ENCODE peak calls at places on chromosomes 5 and 9, in seven cellular contexts. A, H, I, P, B, Z and V are unnamed samples. For H3K9me3, the result is how much of the 10 kb centered on the place peaks cover.

GRCh38 chr9:135075234-135076142 is 12.0 kb upstream of the OLFM1 start:
- DNase-seq in A (no peak), H (no peak), I (no peak), P (no peak), B (peak), Z (peak), V (no peak)

GRCh38 chr5:79256563-79256962 is 20.6 kb downstream of the JMY start:
- DNase-seq in A (no peak), H (no peak), I (no peak), P (no peak), B (no peak), Z (no peak), V (no peak)

GRCh38 chr5:67291671-67292070 is 95.1 kb upstream of the CD180 start:
- DNase-seq in A (no peak), H (no peak), I (no peak), P (no peak), B (no peak), Z (no peak), V (no peak)

GRCh38 chr5:133930061-133930823 is 38.2 kb downstream of the C5orf15 start:
- DNase-seq in A (no peak), H (no peak), I (no peak), P (peak), B (peak), Z (no peak), V (peak)

GRCh38 chr5:130034872-130035271 is 130.6 kb downstream of the CHSY3 start:
- DNase-seq in A (no peak), H (no peak), I (no peak), P (no peak), B (no peak), Z (no peak), V (no peak)

GRCh38 chr9:124342402-124342945 is 72.8 kb downstream of the PSMB7 start:
- DNase-seq in A (no peak), H (no peak), I (no peak), P (no peak), B (no peak), Z (no peak), V (no peak)

GRCh38 chr5:43425965-43426364 is 13.8 kb upstream of the CCL28 start:
- DNase-seq in A (no peak), H (no peak), I (no peak), P (no peak), B (no peak), Z (no peak), V (no peak)

GRCh38 chr9:93679536-93680444 is 103.4 kb downstream of the PHF2 start:
- DNase-seq in A (no peak), H (peak), I (no peak), P (no peak), B (no peak), Z (peak), V (no peak)

GRCh38 chr5:128196791-128197190 is 113.2 kb downstream of the SLC12A2 start:
- DNase-seq in A (no peak), H (peak), I (no peak), P (no peak), B (no peak), Z (no peak), V (no peak)

GRCh38 chr9:4226331-4227250 is 73.3 kb downstream of the GLIS3 start:
- DNase-seq in A (no peak), H (no peak), I (no peak), P (no peak), B (peak), Z (no peak), V (no peak)

GRCh38 chr9:79610019-79610760 is 38.4 kb downstream of the TLE4 start:
- DNase-seq in A (no peak), H (no peak), I (no peak), P (no peak), B (no peak), Z (no peak), V (no peak)

GRCh38 chr9:18189876-18190670 is 283.9 kb upstream of the ADAMTSL1 start:
- DNase-seq in A (no peak), H (no peak), I (no peak), P (no peak), B (no peak), Z (no peak), V (no peak)

GRCh38 chr5:76980518-76981144 is 27.8 kb downstream of the CRHBP start:
- DNase-seq in A (no peak), H (no peak), I (no peak), P (no peak), B (no peak), Z (no peak), V (no peak)

GRCh38 chr9:98975838-98976237 is 32.1 kb downstream of the COL15A1 start:
- DNase-seq in A (no peak), H (no peak), I (no peak), P (no peak), B (no peak), Z (no peak), V (no peak)

GRCh38 chr5:126182901-126183695 is 240.1 kb upstream of the GRAMD2B start:
- DNase-seq in A (no peak), H (no peak), I (no peak), P (no peak), B (no peak), Z (no peak), V (no peak)

GRCh38 chr9:137666505-137666809 is 47.7 kb downstream of the EHMT1 start:
- DNase-seq in A (no peak), H (no peak), I (no peak), P (no peak), B (no peak), Z (no peak), V (no peak)

GRCh38 chr9:5512658-5513452 is 2.5 kb downstream of the PDCD1LG2 start:
- DNase-seq in A (no peak), H (no peak), I (no peak), P (no peak), B (no peak), Z (no peak), V (no peak)

GRCh38 chr5:124056326-124057160 is 544.6 kb downstream of the CSNK1G3 start:
- DNase-seq in A (no peak), H (no peak), I (no peak), P (peak), B (no peak), Z (no peak), V (no peak)

GRCh38 chr9:89463986-89464901 is 33.7 kb downstream of the SEMA4D start:
- DNase-seq in A (no peak), H (peak), I (no peak), P (peak), B (peak), Z (no peak), V (peak)

GRCh38 chr5:132776077-132776931 is 735 bp downstream of the SEPTIN8 start:
- DNase-seq in A (peak), H (peak), I (no peak), P (no peak), B (peak), Z (peak), V (no peak)

GRCh38 chr9:133726401-133727276 is 11.5 kb downstream of the SARDH start:
- DNase-seq in A (peak), H (peak), I (peak), P (peak), B (peak), Z (peak), V (peak)
- TF ChIP-seq CTCF in A (peak), H (peak), I (peak), P (peak), B (peak), Z (peak), V (peak)

GRCh38 chr9:32463500-32463899 is 62.5 kb downstream of the RIGI start:
- DNase-seq in A (no peak), H (no peak), I (no peak), P (no peak), B (no peak), Z (no peak), V (no peak)
- H3K9me3 ChIP-seq in A (under half), H (under half), I (under half), P (under half), B (under half), Z (under half), V (under half)

GRCh38 chr9:122445155-122445749 is 32.5 kb downstream of the OR1J1 start:
- DNase-seq in A (no peak), H (no peak), I (no peak), P (no peak), B (no peak), Z (no peak), V (no peak)
- TF ChIP-seq CTCF in A (no peak), H (no peak), I (no peak), P (no peak), B (no peak), Z (no peak), V (no peak)

DNA sequence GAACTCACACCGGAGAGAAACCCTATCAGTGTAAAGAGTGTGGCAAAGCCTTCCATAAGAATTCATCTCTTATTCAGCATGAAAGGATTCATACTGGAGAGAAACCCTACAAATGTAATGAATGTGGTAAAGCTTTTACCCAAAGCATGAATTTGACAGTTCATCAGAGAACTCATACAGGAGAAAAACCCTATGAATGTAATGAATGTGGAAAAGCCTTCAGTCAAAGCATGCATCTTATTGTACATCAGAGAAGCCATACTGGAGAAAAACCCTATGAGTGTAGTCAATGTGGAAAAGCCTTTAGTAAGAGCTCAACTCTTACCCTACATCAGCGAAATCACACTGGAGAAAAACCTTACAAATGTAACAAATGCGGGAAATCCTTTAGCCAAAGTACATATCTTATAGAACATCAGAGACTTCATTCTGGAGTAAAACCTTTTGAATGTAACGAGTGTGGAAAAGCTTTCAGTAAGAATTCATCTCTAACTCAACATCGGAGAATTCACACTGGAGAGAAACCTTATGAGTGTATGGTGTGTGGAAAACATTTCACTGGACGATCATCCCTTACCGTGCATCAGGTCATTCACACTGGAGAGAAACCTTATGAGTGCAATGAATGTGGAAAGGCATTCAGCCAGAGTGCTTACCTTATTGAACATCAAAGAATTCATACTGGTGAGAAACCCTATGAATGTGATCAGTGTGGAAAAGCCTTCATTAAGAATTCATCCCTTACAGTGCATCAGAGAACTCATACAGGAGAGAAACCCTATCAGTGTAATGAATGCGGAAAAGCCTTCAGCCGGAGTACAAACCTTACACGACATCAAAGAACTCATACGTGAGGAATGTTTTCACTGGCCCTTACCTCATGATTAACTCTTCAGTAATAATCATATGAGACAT is 8.9 kb upstream of the ZNF454 start:
- DNase-seq in A (no peak), H (no peak), I (no peak), P (no peak), B (no peak), Z (no peak), V (no peak)
- H3K9me3 ChIP-seq in A (half or more), H (half or more), I (under half), P (half or more), B (half or more), Z (half or more), V (half or more)

GRCh38 chr9:1002678-1003077 is 26.2 kb downstream of the DMRT3 start:
- DNase-seq in A (no peak), H (no peak), I (no peak), P (no peak), B (no peak), Z (no peak), V (no peak)

GRCh38 chr9:1007312-1007711 is 30.9 kb downstream of the DMRT3 start:
- DNase-seq in A (no peak), H (no peak), I (no peak), P (no peak), B (no peak), Z (no peak), V (no peak)

GRCh38 chr9:1001838-1002237 is 25.4 kb downstream of the DMRT3 start:
- DNase-seq in A (no peak), H (no peak), I (no peak), P (no peak), B (no peak), Z (no peak), V (no peak)

GRCh38 chr9:1008256-1008655 is 31.8 kb downstream of the DMRT3 start:
- DNase-seq in A (no peak), H (no peak), I (no peak), P (no peak), B (no peak), Z (no peak), V (no peak)

GRCh38 chr9:1005043-1005667 is 28.7 kb downstream of the DMRT3 start:
- DNase-seq in A (peak), H (peak), I (peak), P (no peak), B (no peak), Z (peak), V (no peak)
- TF ChIP-seq CTCF in A (peak), H (peak), I (peak), P (peak), B (no peak), Z (peak), V (no peak)

GRCh38 chr9:97852001-97852398 is 1.0 kb upstream of the FOXE1 start:
- DNase-seq in A (no peak), H (no peak), I (no peak), P (no peak), B (no peak), Z (no peak), V (no peak)
- H3K9me3 ChIP-seq in A (under half), H (under half), I (under half), P (under half), B (under half), Z (under half), V (under half)

DNA sequence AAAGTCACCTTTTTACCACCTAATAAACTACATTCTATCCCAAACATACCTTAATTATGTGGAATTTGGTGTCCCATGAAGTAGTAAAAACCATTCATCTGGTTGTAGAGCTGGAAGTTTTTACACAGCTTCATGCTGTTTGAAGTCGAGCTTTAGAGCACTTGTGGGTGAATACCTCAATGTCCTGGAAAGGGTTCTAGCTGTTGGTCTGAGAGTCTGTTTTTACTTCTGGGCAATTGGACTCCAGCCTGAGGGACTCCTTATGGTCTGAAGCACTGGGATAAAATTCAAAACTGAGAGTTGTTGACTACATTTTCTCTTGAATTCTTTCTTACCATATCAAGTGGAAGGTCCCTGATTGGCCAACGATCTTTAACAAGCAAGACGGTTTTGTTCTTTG is 53.6 kb downstream of the LRRC70 start:
- DNase-seq in A (no peak), H (no peak), I (no peak), P (no peak), B (no peak), Z (no peak), V (no peak)
- TF ChIP-seq CTCF in A (no peak), H (no peak), I (no peak), P (no peak), B (no peak), Z (no peak), V (no peak)

GRCh38 chr9:108691614-108692013 is 164.2 kb downstream of the ACTL7B start:
- DNase-seq in A (no peak), H (no peak), I (peak), P (no peak), B (peak), Z (no peak), V (no peak)

GRCh38 chr9:108696156-108696555 is 159.6 kb downstream of the ACTL7B start:
- DNase-seq in A (no peak), H (no peak), I (no peak), P (no peak), B (no peak), Z (no peak), V (no peak)

GRCh38 chr9:108698801-108699200 is 157.0 kb downstream of the ACTL7B start:
- DNase-seq in A (no peak), H (no peak), I (no peak), P (no peak), B (no peak), Z (no peak), V (no peak)

GRCh38 chr9:108694191-108694590 is 161.6 kb downstream of the ACTL7B start:
- DNase-seq in A (no peak), H (no peak), I (no peak), P (no peak), B (no peak), Z (no peak), V (no peak)
- H3K9me3 ChIP-seq in A (under half), H (under half), I (under half), P (under half), B (under half), Z (under half), V (under half)

GRCh38 chr5:104909803-104910202 is 1347.2 kb upstream of the NUDT12 start:
- DNase-seq in A (no peak), H (no peak), I (no peak), P (no peak), B (no peak), Z (no peak), V (no peak)

GRCh38 chr5:104904561-104904960 is 1342.0 kb upstream of the NUDT12 start:
- DNase-seq in A (no peak), H (no peak), I (no peak), P (no peak), B (no peak), Z (no peak), V (no peak)

DNA sequence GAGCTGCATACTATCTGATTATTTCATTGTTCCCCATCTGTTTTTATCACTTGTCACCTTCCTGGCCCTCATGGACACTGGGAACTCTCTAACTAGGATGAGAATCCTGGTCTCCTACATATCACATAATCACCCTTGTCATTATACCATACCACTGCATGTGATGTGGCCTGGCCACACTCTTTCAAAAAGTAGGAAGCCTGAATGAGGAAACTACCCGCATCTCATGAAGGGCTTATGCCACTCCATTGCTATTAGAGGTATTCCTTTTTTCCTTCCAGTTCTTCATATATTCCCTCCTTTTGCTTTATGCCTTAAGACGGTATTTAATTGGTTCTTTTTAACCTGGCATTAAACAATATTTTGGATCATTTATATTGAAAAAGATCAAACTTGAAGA is 1341.4 kb upstream of the NUDT12 start:
- DNase-seq in A (no peak), H (no peak), I (no peak), P (no peak), B (no peak), Z (no peak), V (no peak)
- TF ChIP-seq CTCF in A (no peak), H (no peak), I (no peak), P (no peak), B (no peak), Z (no peak), V (no peak)